ENCODE peak calls at places on chromosome X, in nine cellular contexts. W is AG04449, L is astrocyte of the spinal cord, O is fibroblast of lung, U is suprapubic skin, B is cardiac fibroblast, E is pancreas, K is GM20000, R is psoas muscle. J is an unnamed sample.

GRCh38 chrX:13226214-13226613 is 93.6 kb downstream of the ATXN3L start:
- DNase-seq in W (no peak), L (no peak), O (no peak), U (no peak), B (no peak), E (no peak), K (no peak), R (no peak), J (no peak)

GRCh38 chrX:136065044-136065671 is 79.9 kb downstream of the SLC9A6 start:
- DNase-seq in W (no peak), L (peak), O (peak), U (no peak), B (peak), E (no peak), K (no peak), R (peak), J (no peak)

GRCh38 chrX:48901069-48901468 is 3.3 kb downstream of the PQBP1 start:
- DNase-seq in W (no peak), L (no peak), O (no peak), U (no peak), B (no peak), E (no peak), K (no peak), R (no peak), J (no peak)

GRCh38 chrX:7746861-7747260 is 96.1 kb upstream of the VCX start:
- DNase-seq in W (no peak), L (peak), O (peak), U (no peak), B (no peak), E (no peak), K (no peak), R (no peak), J (no peak)

GRCh38 chrX:43493751-43494150 is 162.3 kb upstream of the MAOA start:
- DNase-seq in W (no peak), L (no peak), O (no peak), U (no peak), B (peak), E (no peak), K (no peak), R (no peak), J (no peak)

GRCh38 chrX:12974217-12974796 is 603 bp upstream of the TMSB4X start:
- DNase-seq in W (no peak), L (peak), O (peak), U (peak), B (peak), E (peak), K (no peak), R (peak), J (peak)

GRCh38 chrX:31508338-31508737 is 436.5 kb upstream of the FTHL17 start:
- DNase-seq in W (no peak), L (peak), O (peak), U (no peak), B (peak), E (no peak), K (no peak), R (no peak), J (no peak)

GRCh38 chrX:80312448-80312847 is 107.8 kb upstream of the TENT5D start:
- DNase-seq in W (no peak), L (no peak), O (no peak), U (no peak), B (no peak), E (no peak), K (no peak), R (no peak), J (no peak)

GRCh38 chrX:137550561-137551305 is 15.2 kb upstream of the ZIC3 start:
- DNase-seq in W (no peak), L (no peak), O (no peak), U (no peak), B (no peak), E (no peak), K (no peak), R (no peak), J (no peak)

GRCh38 chrX:31551913-31552312 is 480.1 kb upstream of the FTHL17 start:
- DNase-seq in W (no peak), L (no peak), O (no peak), U (no peak), B (no peak), E (no peak), K (no peak), R (no peak), J (no peak)

GRCh38 chrX:136643243-136643642 is 4.7 kb upstream of the CD40LG start:
- DNase-seq in W (no peak), L (no peak), O (no peak), U (no peak), B (no peak), E (no peak), K (peak), R (no peak), J (no peak)

GRCh38 chrX:13876652-13877051 is 59.8 kb upstream of the GPM6B start:
- DNase-seq in W (no peak), L (peak), O (peak), U (no peak), B (peak), E (no peak), K (no peak), R (no peak), J (peak)

GRCh38 chrX:10166248-10166716 is 9.5 kb downstream of the CLCN4 start:
- DNase-seq in W (no peak), L (no peak), O (no peak), U (no peak), B (no peak), E (no peak), K (no peak), R (no peak), J (no peak)

GRCh38 chrX:26008691-26009090 is 129.5 kb upstream of the MAGEB18 start:
- DNase-seq in W (no peak), L (no peak), O (no peak), U (no peak), B (no peak), E (no peak), K (no peak), R (no peak), J (no peak)

GRCh38 chrX:83934220-83934619 is 73.3 kb downstream of the CYLC1 start:
- DNase-seq in W (no peak), L (no peak), O (no peak), U (no peak), B (no peak), E (no peak), K (no peak), R (no peak), J (no peak)

GRCh38 chrX:16466640-16467432 is 183.1 kb upstream of the S100G start:
- DNase-seq in W (no peak), L (peak), O (peak), U (no peak), B (no peak), E (no peak), K (no peak), R (no peak), J (peak)

GRCh38 chrX:73851014-73852009 is 288.3 kb downstream of the CHIC1 start:
- DNase-seq in W (no peak), L (peak), O (peak), U (peak), B (no peak), E (peak), K (no peak), R (peak), J (no peak)

GRCh38 chrX:114675365-114675764 is 91.5 kb downstream of the HTR2C start:
- DNase-seq in W (no peak), L (peak), O (peak), U (no peak), B (peak), E (no peak), K (no peak), R (no peak), J (peak)

GRCh38 chrX:151082077-151082948 is 94.1 kb upstream of the GPR50 start:
- DNase-seq in W (no peak), L (peak), O (peak), U (peak), B (peak), E (peak), K (peak), R (peak), J (no peak)

GRCh38 chrX:1485033-1485432 is 32.3 kb upstream of the ASMTL start:
- DNase-seq in W (no peak), L (no peak), O (no peak), U (peak), B (no peak), E (no peak), K (no peak), R (no peak), J (no peak)

GRCh38 chrX:29707088-29707487 is 508.3 kb upstream of the MAGEB2 start:
- DNase-seq in W (no peak), L (no peak), O (no peak), U (no peak), B (no peak), E (no peak), K (no peak), R (no peak), J (no peak)
- TF ChIP-seq CTCF in W (no peak), L (no peak), O (no peak), U (no peak), B (no peak), E (no peak), K (no peak), R (no peak), J (no peak)

GRCh38 chrX:153470411-153471363 is at the start of gene HAUS7:
- DNase-seq in W (peak), L (peak), O (peak), U (peak), B (peak), E (peak), K (peak), R (peak), J (peak)
- TF ChIP-seq CTCF in W (peak), L (peak), O (peak), U (peak), B (peak), E (peak), K (peak), R (peak), J (peak)

GRCh38 chrX:20066968-20067708 is 49.6 kb downstream of the MAP7D2 start:
- DNase-seq in W (no peak), L (peak), O (peak), U (no peak), B (peak), E (no peak), K (peak), R (no peak), J (peak)

GRCh38 chrX:20060961-20061868 is 55.5 kb downstream of the MAP7D2 start:
- DNase-seq in W (no peak), L (no peak), O (no peak), U (no peak), B (no peak), E (no peak), K (no peak), R (no peak), J (no peak)

GRCh38 chrX:20063153-20063552 is 53.6 kb downstream of the MAP7D2 start:
- DNase-seq in W (no peak), L (no peak), O (no peak), U (no peak), B (no peak), E (no peak), K (no peak), R (no peak), J (no peak)

GRCh38 chrX:20061869-20062254 is 54.8 kb downstream of the MAP7D2 start:
- DNase-seq in W (no peak), L (peak), O (peak), U (no peak), B (peak), E (no peak), K (no peak), R (no peak), J (no peak)

DNA sequence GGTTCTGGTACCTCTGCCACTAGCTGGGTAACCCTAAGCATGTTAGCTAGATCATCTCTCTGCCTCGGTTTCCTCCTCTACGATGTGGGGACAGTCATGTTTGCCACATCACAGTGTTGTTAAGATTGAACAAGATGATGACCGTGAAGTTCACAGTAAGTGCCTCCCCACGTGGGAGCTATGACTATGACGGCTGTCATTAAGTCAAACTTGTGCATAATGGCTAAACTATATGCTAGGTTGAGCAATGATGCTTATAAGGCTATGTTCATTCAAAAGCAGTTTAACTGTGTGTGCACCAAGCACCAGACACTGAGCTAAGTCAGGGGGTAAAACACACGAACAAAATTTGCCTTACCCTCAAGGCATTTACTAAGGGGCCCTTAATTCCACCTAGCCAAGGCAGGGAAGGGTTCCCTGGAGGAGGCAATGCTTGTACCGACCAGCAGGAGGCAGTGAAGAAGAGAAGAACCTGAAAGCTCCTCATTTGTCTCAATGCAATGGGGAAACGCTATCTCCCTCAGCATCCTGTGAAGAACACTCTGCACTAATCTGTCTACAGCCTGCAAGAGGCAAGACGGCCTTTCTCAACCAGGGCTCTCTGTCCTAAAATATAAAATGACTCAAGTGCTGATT is 52.9 kb downstream of the MAP7D2 start:
- DNase-seq in W (no peak), L (no peak), O (no peak), U (no peak), B (no peak), E (no peak), K (no peak), R (no peak), J (no peak)
- TF ChIP-seq CTCF in W (no peak), L (peak), O (peak), U (no peak), B (peak), E (no peak), K (peak), R (peak), J (peak)

GRCh38 chrX:139930923-139931645 is 1.8 kb downstream of the ATP11C start:
- DNase-seq in W (no peak), L (no peak), O (peak), U (no peak), B (peak), E (peak), K (peak), R (no peak), J (no peak)
- TF ChIP-seq CTCF in W (no peak), L (no peak), O (no peak), U (no peak), B (no peak), E (no peak), K (no peak), R (no peak), J (no peak)

GRCh38 chrX:63761639-63762038 is 23.4 kb downstream of the ARHGEF9 start:
- DNase-seq in W (no peak), L (no peak), O (no peak), U (no peak), B (peak), E (no peak), K (no peak), R (no peak), J (no peak)
- TF ChIP-seq CTCF in W (no peak), L (no peak), O (no peak), U (no peak), B (no peak), E (no peak), K (no peak), R (no peak), J (peak)

DNA sequence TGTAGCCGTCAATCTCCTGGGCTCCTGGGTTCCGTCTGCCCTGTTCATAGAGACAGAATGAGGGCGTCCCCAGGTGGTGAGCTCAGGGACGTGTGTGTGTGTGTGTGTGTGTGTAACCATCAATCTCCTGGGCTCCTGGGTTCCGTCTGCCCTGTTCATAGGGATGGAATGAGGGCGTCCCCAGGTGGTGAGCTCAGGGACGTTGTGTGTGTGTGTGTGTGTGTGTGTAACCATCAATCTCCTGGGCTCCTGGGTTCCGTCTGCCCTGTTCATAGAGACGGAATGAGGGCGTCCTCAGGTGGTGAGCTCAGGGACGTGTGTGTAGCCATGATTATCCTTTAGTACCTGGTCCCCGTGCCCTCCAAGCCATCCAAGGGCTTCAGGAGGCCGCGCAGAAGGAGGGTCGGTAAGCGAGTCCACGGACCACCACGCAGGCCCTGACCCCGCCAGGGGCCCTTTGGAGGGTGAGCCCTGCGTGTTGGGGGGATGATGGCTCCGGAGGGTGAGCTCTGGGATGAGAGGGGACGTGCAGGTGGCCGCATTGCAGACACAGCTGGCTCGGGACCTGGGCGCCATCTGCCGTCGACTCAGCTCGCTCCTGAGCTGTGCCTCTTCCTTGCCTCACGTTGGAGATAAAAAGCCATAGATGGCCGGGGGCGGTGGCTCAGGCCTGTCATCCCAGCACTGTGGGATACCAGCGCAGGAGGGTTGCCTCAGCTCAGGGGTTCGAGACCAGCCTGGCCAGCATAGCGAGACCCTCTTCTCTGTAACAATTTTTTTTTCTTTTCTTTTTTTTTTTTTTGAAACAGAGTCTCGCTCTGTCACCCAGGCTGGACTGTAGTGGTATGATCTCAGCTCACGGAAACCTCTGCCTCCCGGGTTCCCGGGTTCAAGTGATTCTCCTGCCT is 5.4 kb upstream of the GTPBP6 start:
- DNase-seq in W (peak), L (peak), O (peak), U (peak), B (peak), E (peak), K (no peak), R (peak), J (peak)
- TF ChIP-seq CTCF in W (peak), L (no peak), O (no peak), U (no peak), B (no peak), E (no peak), K (no peak), R (no peak), J (no peak)

GRCh38 chrX:131831185-131831520 is 191.9 kb upstream of the STK26 start:
- DNase-seq in W (no peak), L (no peak), O (no peak), U (no peak), B (no peak), E (no peak), K (no peak), R (no peak), J (no peak)

GRCh38 chrX:131828482-131828881 is 194.6 kb upstream of the STK26 start:
- DNase-seq in W (no peak), L (no peak), O (no peak), U (no peak), B (no peak), E (no peak), K (no peak), R (no peak), J (no peak)

GRCh38 chrX:131827935-131828334 is 195.2 kb upstream of the STK26 start:
- DNase-seq in W (no peak), L (peak), O (no peak), U (no peak), B (peak), E (no peak), K (peak), R (no peak), J (no peak)

GRCh38 chrX:131826572-131826971 is 196.5 kb upstream of the STK26 start:
- DNase-seq in W (no peak), L (no peak), O (no peak), U (no peak), B (no peak), E (no peak), K (no peak), R (no peak), J (no peak)

DNA sequence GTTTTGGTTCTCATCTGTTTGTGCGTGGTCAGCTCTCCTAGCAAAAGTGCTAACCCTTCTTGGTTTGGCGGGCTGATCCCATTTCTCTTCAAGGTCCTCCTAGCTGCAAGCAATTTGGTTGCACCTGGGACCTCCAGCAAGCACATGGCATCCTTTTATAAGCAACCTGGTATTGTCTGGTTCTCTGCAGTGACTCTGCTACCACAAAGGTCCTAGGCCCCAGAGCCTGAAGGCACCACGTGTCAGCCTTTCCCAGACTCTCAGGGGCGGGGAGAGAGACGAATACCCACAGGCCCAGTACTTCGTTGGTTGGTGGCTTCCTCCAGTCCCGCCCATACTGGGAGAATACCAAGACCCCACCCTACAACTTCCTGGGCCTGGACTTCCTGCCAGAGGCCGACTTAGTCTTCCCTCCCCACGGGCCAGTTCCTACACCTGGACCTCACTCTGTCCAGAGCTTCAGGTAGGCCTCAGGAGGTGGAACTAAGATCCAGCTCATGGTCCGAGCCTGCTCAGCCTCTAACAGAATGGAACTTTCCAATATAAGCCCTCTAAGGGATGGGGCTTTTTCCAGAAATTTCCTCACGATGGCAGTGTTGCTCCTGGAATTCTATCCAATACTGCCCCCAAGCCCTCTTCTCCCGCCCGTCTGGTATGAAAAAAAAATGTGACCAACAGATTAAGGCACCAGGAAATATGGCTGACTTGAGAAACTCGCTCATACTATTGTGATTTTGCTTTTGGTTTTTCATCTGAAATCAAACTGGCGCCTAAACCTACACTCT is 192.5 kb upstream of the STK26 start:
- DNase-seq in W (no peak), L (peak), O (peak), U (peak), B (peak), E (peak), K (peak), R (peak), J (no peak)
- TF ChIP-seq CTCF in W (no peak), L (peak), O (no peak), U (peak), B (peak), E (peak), K (no peak), R (peak), J (peak)